ENCODE peak calls at places on chromosome X, in eight cellular contexts. One of them, this sample, is unnamed.

GRCh38 chrX:155819966-155820491 is 61.1 kb upstream of the VAMP7 start:
- DNase-seq in cardiac fibroblast: peak
- DNase-seq in ovary: peak
- DNase-seq in Jurkat, Clone E6-1: peak
- DNase-seq in fibroblast of mammary gland: peak
- DNase-seq in lower lobe of right lung: peak
- DNase-seq in adipocyte: peak
- DNase-seq in K562: peak
- DNase-seq in this sample: peak

GRCh38 chrX:96438803-96439202 is 245.8 kb upstream of the DIAPH2 start:
- DNase-seq in cardiac fibroblast: no peak
- DNase-seq in ovary: no peak
- DNase-seq in Jurkat, Clone E6-1: no peak
- DNase-seq in fibroblast of mammary gland: peak
- DNase-seq in lower lobe of right lung: no peak
- DNase-seq in adipocyte: peak
- DNase-seq in K562: no peak
- DNase-seq in this sample: no peak

GRCh38 chrX:139889760-139890159 is 43.1 kb downstream of the ATP11C start:
- DNase-seq in cardiac fibroblast: peak
- DNase-seq in ovary: no peak
- DNase-seq in Jurkat, Clone E6-1: no peak
- DNase-seq in fibroblast of mammary gland: peak
- DNase-seq in lower lobe of right lung: no peak
- DNase-seq in adipocyte: peak
- DNase-seq in K562: no peak
- DNase-seq in this sample: no peak

GRCh38 chrX:150700107-150700506 is 6.9 kb downstream of the MTMR1 start:
- DNase-seq in cardiac fibroblast: no peak
- DNase-seq in ovary: no peak
- DNase-seq in Jurkat, Clone E6-1: no peak
- DNase-seq in fibroblast of mammary gland: no peak
- DNase-seq in lower lobe of right lung: no peak
- DNase-seq in adipocyte: no peak
- DNase-seq in K562: no peak
- DNase-seq in this sample: no peak

GRCh38 chrX:29652484-29652883 is 562.9 kb upstream of the MAGEB2 start:
- DNase-seq in cardiac fibroblast: peak
- DNase-seq in ovary: no peak
- DNase-seq in Jurkat, Clone E6-1: no peak
- DNase-seq in fibroblast of mammary gland: peak
- DNase-seq in lower lobe of right lung: no peak
- DNase-seq in adipocyte: peak
- DNase-seq in K562: no peak
- DNase-seq in this sample: peak

GRCh38 chrX:97398030-97398551 is 514.4 kb downstream of the RPA4 start:
- DNase-seq in cardiac fibroblast: no peak
- DNase-seq in ovary: no peak
- DNase-seq in Jurkat, Clone E6-1: peak
- DNase-seq in fibroblast of mammary gland: peak
- DNase-seq in lower lobe of right lung: no peak
- DNase-seq in adipocyte: peak
- DNase-seq in K562: no peak
- DNase-seq in this sample: no peak

GRCh38 chrX:12922600-12922919 is 16.1 kb downstream of the TLR8 start:
- DNase-seq in cardiac fibroblast: no peak
- DNase-seq in ovary: no peak
- DNase-seq in Jurkat, Clone E6-1: no peak
- DNase-seq in fibroblast of mammary gland: no peak
- DNase-seq in lower lobe of right lung: no peak
- DNase-seq in adipocyte: no peak
- DNase-seq in K562: no peak
- DNase-seq in this sample: no peak

GRCh38 chrX:69158166-69159040 is 6.8 kb downstream of the PJA1 start:
- DNase-seq in cardiac fibroblast: peak
- DNase-seq in ovary: peak
- DNase-seq in Jurkat, Clone E6-1: peak
- DNase-seq in fibroblast of mammary gland: peak
- DNase-seq in lower lobe of right lung: no peak
- DNase-seq in adipocyte: peak
- DNase-seq in K562: peak
- DNase-seq in this sample: no peak

GRCh38 chrX:107715331-107716044 is 60.1 kb downstream of the TSC22D3 start:
- DNase-seq in cardiac fibroblast: peak
- DNase-seq in ovary: no peak
- DNase-seq in Jurkat, Clone E6-1: no peak
- DNase-seq in fibroblast of mammary gland: peak
- DNase-seq in lower lobe of right lung: peak
- DNase-seq in adipocyte: peak
- DNase-seq in K562: no peak
- DNase-seq in this sample: no peak

GRCh38 chrX:150692837-150693781 is at the start of gene MTMR1:
- DNase-seq in cardiac fibroblast: peak
- DNase-seq in ovary: peak
- DNase-seq in Jurkat, Clone E6-1: no peak
- DNase-seq in fibroblast of mammary gland: no peak
- DNase-seq in lower lobe of right lung: peak
- DNase-seq in adipocyte: peak
- DNase-seq in K562: peak
- DNase-seq in this sample: no peak

GRCh38 chrX:72243472-72243871 is 4.6 kb upstream of the ERCC6L start:
- DNase-seq in cardiac fibroblast: peak
- DNase-seq in ovary: no peak
- DNase-seq in Jurkat, Clone E6-1: no peak
- DNase-seq in fibroblast of mammary gland: peak
- DNase-seq in lower lobe of right lung: no peak
- DNase-seq in adipocyte: peak
- DNase-seq in K562: no peak
- DNase-seq in this sample: no peak

GRCh38 chrX:100652266-100652665 is 8.3 kb downstream of the SRPX2 start:
- DNase-seq in cardiac fibroblast: no peak
- DNase-seq in ovary: no peak
- DNase-seq in Jurkat, Clone E6-1: no peak
- DNase-seq in fibroblast of mammary gland: no peak
- DNase-seq in lower lobe of right lung: no peak
- DNase-seq in adipocyte: no peak
- DNase-seq in K562: no peak
- DNase-seq in this sample: no peak

GRCh38 chrX:128464091-128464490 is 411.9 kb upstream of the ACTRT1 start:
- DNase-seq in cardiac fibroblast: no peak
- DNase-seq in ovary: no peak
- DNase-seq in Jurkat, Clone E6-1: no peak
- DNase-seq in fibroblast of mammary gland: no peak
- DNase-seq in lower lobe of right lung: no peak
- DNase-seq in adipocyte: no peak
- DNase-seq in K562: no peak
- DNase-seq in this sample: no peak

GRCh38 chrX:16882188-16882587 is 12.0 kb upstream of the RBBP7 start:
- DNase-seq in cardiac fibroblast: peak
- DNase-seq in ovary: peak
- DNase-seq in Jurkat, Clone E6-1: no peak
- DNase-seq in fibroblast of mammary gland: no peak
- DNase-seq in lower lobe of right lung: peak
- DNase-seq in adipocyte: peak
- DNase-seq in K562: no peak
- DNase-seq in this sample: no peak

GRCh38 chrX:1535241-1536041 is 1.5 kb downstream of the P2RY8 start:
- DNase-seq in cardiac fibroblast: no peak
- DNase-seq in ovary: peak
- DNase-seq in Jurkat, Clone E6-1: peak
- DNase-seq in fibroblast of mammary gland: no peak
- DNase-seq in lower lobe of right lung: no peak
- DNase-seq in adipocyte: no peak
- DNase-seq in K562: no peak
- DNase-seq in this sample: no peak

GRCh38 chrX:67684136-67684535 is 140.3 kb downstream of the AR start:
- DNase-seq in cardiac fibroblast: no peak
- DNase-seq in ovary: no peak
- DNase-seq in Jurkat, Clone E6-1: no peak
- DNase-seq in fibroblast of mammary gland: no peak
- DNase-seq in lower lobe of right lung: no peak
- DNase-seq in adipocyte: no peak
- DNase-seq in K562: no peak
- DNase-seq in this sample: no peak

GRCh38 chrX:136475236-136475635 is 12.5 kb upstream of the BRS3 start:
- DNase-seq in cardiac fibroblast: no peak
- DNase-seq in ovary: no peak
- DNase-seq in Jurkat, Clone E6-1: no peak
- DNase-seq in fibroblast of mammary gland: no peak
- DNase-seq in lower lobe of right lung: no peak
- DNase-seq in adipocyte: no peak
- DNase-seq in K562: no peak
- DNase-seq in this sample: no peak

GRCh38 chrX:13518126-13518525 is 51.3 kb upstream of the EGFL6 start:
- DNase-seq in cardiac fibroblast: no peak
- DNase-seq in ovary: no peak
- DNase-seq in Jurkat, Clone E6-1: no peak
- DNase-seq in fibroblast of mammary gland: no peak
- DNase-seq in lower lobe of right lung: no peak
- DNase-seq in adipocyte: no peak
- DNase-seq in K562: no peak
- DNase-seq in this sample: no peak

GRCh38 chrX:128800138-128800537 is 723.2 kb downstream of the SMARCA1 start:
- DNase-seq in cardiac fibroblast: no peak
- DNase-seq in ovary: no peak
- DNase-seq in Jurkat, Clone E6-1: no peak
- DNase-seq in fibroblast of mammary gland: no peak
- DNase-seq in lower lobe of right lung: no peak
- DNase-seq in adipocyte: no peak
- DNase-seq in K562: no peak
- DNase-seq in this sample: no peak

GRCh38 chrX:20454117-20454516 is 187.4 kb upstream of the RPS6KA3 start:
- DNase-seq in cardiac fibroblast: no peak
- DNase-seq in ovary: no peak
- DNase-seq in Jurkat, Clone E6-1: no peak
- DNase-seq in fibroblast of mammary gland: peak
- DNase-seq in lower lobe of right lung: no peak
- DNase-seq in adipocyte: no peak
- DNase-seq in K562: no peak
- DNase-seq in this sample: no peak

GRCh38 chrX:137547291-137547690 is 18.6 kb upstream of the ZIC3 start:
- DNase-seq in cardiac fibroblast: no peak
- DNase-seq in ovary: no peak
- DNase-seq in Jurkat, Clone E6-1: no peak
- DNase-seq in fibroblast of mammary gland: no peak
- DNase-seq in lower lobe of right lung: no peak
- DNase-seq in adipocyte: no peak
- DNase-seq in K562: no peak
- DNase-seq in this sample: no peak

DNA sequence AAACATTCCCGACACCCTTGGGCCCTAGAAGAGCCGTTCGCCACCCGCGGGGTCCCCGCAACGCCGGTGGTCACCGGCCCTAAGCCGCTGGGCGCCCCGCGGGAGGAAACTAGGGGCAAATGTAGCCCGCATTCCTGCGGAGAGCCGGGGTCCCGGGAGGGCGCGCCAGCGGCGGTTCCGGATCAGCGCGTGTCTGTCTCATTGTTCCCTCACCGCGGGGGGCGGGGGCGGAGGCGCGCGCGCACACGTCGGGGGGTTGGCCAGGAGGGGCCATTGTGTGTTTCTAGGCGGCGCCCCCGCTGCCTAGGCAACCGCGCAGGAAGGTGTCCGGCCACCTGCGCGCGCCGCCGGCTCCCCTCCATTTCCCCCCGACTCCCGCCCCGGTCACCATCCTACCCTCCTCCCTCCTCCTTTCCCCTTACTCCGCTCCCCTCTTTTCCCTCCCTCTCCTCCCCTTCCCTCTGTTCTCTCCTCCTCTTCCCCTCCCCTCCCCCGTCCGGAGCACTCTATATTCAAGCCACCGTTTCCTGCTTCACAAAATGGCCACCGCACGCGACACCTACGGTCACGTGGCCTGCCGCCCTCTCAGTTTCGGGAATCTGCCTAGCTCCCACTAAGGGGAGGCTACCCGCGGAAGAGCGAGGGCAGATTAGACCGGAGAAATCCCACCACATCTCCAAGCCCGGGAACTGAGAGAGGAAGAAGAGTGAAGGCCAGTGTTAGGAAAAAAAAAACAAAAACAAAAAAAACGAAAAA is 796 bp upstream of the DDX3X start:
- DNase-seq in cardiac fibroblast: peak
- DNase-seq in ovary: peak
- DNase-seq in Jurkat, Clone E6-1: peak
- DNase-seq in fibroblast of mammary gland: peak
- DNase-seq in lower lobe of right lung: peak
- DNase-seq in adipocyte: peak
- DNase-seq in K562: peak
- DNase-seq in this sample: peak
- H3K4me3 ChIP-seq in cardiac fibroblast: peak
- H3K4me3 ChIP-seq in ovary: peak
- H3K4me3 ChIP-seq in Jurkat, Clone E6-1: peak
- H3K4me3 ChIP-seq in fibroblast of mammary gland: peak
- H3K4me3 ChIP-seq in lower lobe of right lung: peak
- H3K4me3 ChIP-seq in adipocyte: peak
- H3K4me3 ChIP-seq in K562: peak
- H3K4me3 ChIP-seq in this sample: peak

DNA sequence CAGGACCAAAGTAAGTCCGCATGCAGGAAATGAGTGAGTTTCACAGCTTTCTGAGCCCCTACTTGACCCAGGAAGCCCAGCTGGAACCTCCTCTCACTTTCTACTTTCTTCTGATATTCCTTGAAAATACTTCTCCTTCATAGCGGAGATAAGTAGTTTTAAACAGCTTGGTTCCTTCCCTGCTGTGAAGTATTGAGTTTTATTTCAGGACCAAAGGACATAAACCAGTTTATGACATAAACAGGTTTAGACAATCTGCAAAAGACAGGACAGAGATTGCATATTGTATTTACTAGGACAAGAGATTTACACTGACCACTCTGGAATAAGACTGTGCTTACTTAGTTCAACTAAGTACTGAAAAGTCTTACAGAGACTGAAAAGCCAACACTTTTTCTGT is 54.8 kb downstream of the PAGE2 start:
- DNase-seq in cardiac fibroblast: peak
- DNase-seq in ovary: no peak
- DNase-seq in Jurkat, Clone E6-1: no peak
- DNase-seq in fibroblast of mammary gland: no peak
- DNase-seq in lower lobe of right lung: no peak
- DNase-seq in adipocyte: no peak
- DNase-seq in K562: no peak
- DNase-seq in this sample: no peak
- H3K4me3 ChIP-seq in cardiac fibroblast: no peak
- H3K4me3 ChIP-seq in ovary: no peak
- H3K4me3 ChIP-seq in Jurkat, Clone E6-1: no peak
- H3K4me3 ChIP-seq in fibroblast of mammary gland: no peak
- H3K4me3 ChIP-seq in lower lobe of right lung: no peak
- H3K4me3 ChIP-seq in adipocyte: no peak
- H3K4me3 ChIP-seq in K562: no peak
- H3K4me3 ChIP-seq in this sample: no peak

GRCh38 chrX:66164931-66165330 is 884 bp downstream of the HEPH start:
- DNase-seq in cardiac fibroblast: no peak
- DNase-seq in ovary: no peak
- DNase-seq in Jurkat, Clone E6-1: no peak
- DNase-seq in fibroblast of mammary gland: no peak
- DNase-seq in lower lobe of right lung: no peak
- DNase-seq in adipocyte: no peak
- DNase-seq in K562: no peak
- DNase-seq in this sample: no peak
- H3K4me3 ChIP-seq in cardiac fibroblast: no peak
- H3K4me3 ChIP-seq in ovary: peak
- H3K4me3 ChIP-seq in Jurkat, Clone E6-1: no peak
- H3K4me3 ChIP-seq in fibroblast of mammary gland: peak
- H3K4me3 ChIP-seq in lower lobe of right lung: peak
- H3K4me3 ChIP-seq in adipocyte: peak
- H3K4me3 ChIP-seq in K562: peak
- H3K4me3 ChIP-seq in this sample: peak

GRCh38 chrX:131288188-131288587 is 918 bp downstream of the IGSF1 start:
- DNase-seq in cardiac fibroblast: no peak
- DNase-seq in ovary: no peak
- DNase-seq in Jurkat, Clone E6-1: no peak
- DNase-seq in fibroblast of mammary gland: no peak
- DNase-seq in lower lobe of right lung: no peak
- DNase-seq in adipocyte: no peak
- DNase-seq in K562: no peak
- DNase-seq in this sample: no peak
- H3K4me3 ChIP-seq in cardiac fibroblast: no peak
- H3K4me3 ChIP-seq in ovary: no peak
- H3K4me3 ChIP-seq in Jurkat, Clone E6-1: no peak
- H3K4me3 ChIP-seq in fibroblast of mammary gland: no peak
- H3K4me3 ChIP-seq in lower lobe of right lung: no peak
- H3K4me3 ChIP-seq in adipocyte: no peak
- H3K4me3 ChIP-seq in K562: no peak
- H3K4me3 ChIP-seq in this sample: no peak

This sample was measured in skeletal muscle cell.